ENCODE peak calls at places on chromosomes 11 and 22, in seven cellular contexts. P, N, F, Q, B, O and D are unnamed samples.

GRCh38 chr22:20429254-20430100 is 8.1 kb downstream of the SCARF2 start:
- DNase-seq in P (peak), N (no peak), F (no peak), Q (no peak), B (peak), O (peak), D (peak)

GRCh38 chr22:44497218-44497903 is 672 bp downstream of the RTL6 start:
- DNase-seq in P (peak), N (no peak), F (no peak), Q (peak), B (no peak), O (peak), D (no peak)

GRCh38 chr22:35258144-35258988 is 1.1 kb downstream of the HMGXB4 start:
- DNase-seq in P (peak), N (no peak), F (no peak), Q (peak), B (no peak), O (peak), D (no peak)

GRCh38 chr11:59719556-59719955 is 5.9 kb upstream of the OR10V1 start:
- DNase-seq in P (no peak), N (no peak), F (no peak), Q (no peak), B (no peak), O (no peak), D (no peak)

GRCh38 chr11:2273311-2273710 is 2.9 kb upstream of the ASCL2 start:
- DNase-seq in P (no peak), N (no peak), F (no peak), Q (no peak), B (no peak), O (no peak), D (no peak)

GRCh38 chr11:36051235-36052072 is 107.6 kb downstream of the LDLRAD3 start:
- DNase-seq in P (no peak), N (no peak), F (no peak), Q (no peak), B (no peak), O (no peak), D (no peak)

GRCh38 chr22:20080445-20080775 is 369 bp downstream of the DGCR8 start:
- DNase-seq in P (peak), N (no peak), F (no peak), Q (no peak), B (peak), O (peak), D (peak)

GRCh38 chr11:15819679-15820286 is 536.6 kb downstream of the SOX6 start:
- DNase-seq in P (peak), N (no peak), F (no peak), Q (peak), B (no peak), O (peak), D (peak)

GRCh38 chr11:116610190-116610589 is 162.6 kb downstream of the BUD13 start:
- DNase-seq in P (no peak), N (no peak), F (peak), Q (no peak), B (peak), O (no peak), D (no peak)

GRCh38 chr11:7020183-7020917 is at the start of the genes NLRP14 and ZNF214:
- DNase-seq in P (peak), N (peak), F (peak), Q (peak), B (no peak), O (peak), D (peak)

GRCh38 chr22:27874185-27874584 is 44.9 kb downstream of the PITPNB start:
- DNase-seq in P (no peak), N (no peak), F (no peak), Q (no peak), B (no peak), O (no peak), D (no peak)

GRCh38 chr22:31243339-31244043 is 31.4 kb downstream of the LIMK2 start:
- DNase-seq in P (peak), N (no peak), F (no peak), Q (no peak), B (no peak), O (no peak), D (no peak)

GRCh38 chr11:120413480-120413879 is 77.3 kb downstream of the ARHGEF12 start:
- DNase-seq in P (no peak), N (peak), F (no peak), Q (peak), B (no peak), O (no peak), D (no peak)

GRCh38 chr22:45770506-45770905 is 98.9 kb downstream of the ATXN10 start:
- DNase-seq in P (no peak), N (no peak), F (no peak), Q (no peak), B (no peak), O (no peak), D (no peak)

GRCh38 chr11:492416-493226 is 14.4 kb downstream of the RNH1 start:
- DNase-seq in P (peak), N (no peak), F (peak), Q (no peak), B (peak), O (no peak), D (no peak)